ENCODE peak calls at places on chromosomes 12 and 14, in five cellular contexts. V is psoas muscle, A is EH, S is left ventricle myocardium inferior, H is HFF-Myc. P is an unnamed sample.

GRCh38 chr12:124466200-124467128 is 100.9 kb downstream of the NCOR2 start:
- DNase-seq in V (peak), A (peak), S (peak), H (no peak), P (peak)

GRCh38 chr12:128637616-128638606 is 185.8 kb downstream of the SLC15A4 start:
- DNase-seq in V (no peak), A (no peak), S (no peak), H (no peak), P (no peak)

GRCh38 chr12:114692558-114693531 is 8.9 kb upstream of the TBX3 start:
- DNase-seq in V (no peak), A (peak), S (no peak), H (no peak), P (no peak)

GRCh38 chr12:38386238-38386985 is 69.8 kb downstream of the ALG10B start:
- DNase-seq in V (no peak), A (no peak), S (no peak), H (no peak), P (no peak)

GRCh38 chr14:94392510-94392935 is 4.1 kb upstream of the SERPINA1 start:
- DNase-seq in V (no peak), A (peak), S (no peak), H (no peak), P (peak)

GRCh38 chr12:67710582-67710981 is 62.0 kb downstream of the DYRK2 start:
- DNase-seq in V (no peak), A (peak), S (no peak), H (peak), P (no peak)

GRCh38 chr12:68792952-68793351 is 15.0 kb upstream of the MDM2 start:
- DNase-seq in V (no peak), A (peak), S (no peak), H (no peak), P (peak)

GRCh38 chr14:78530078-78530477 is 359.9 kb downstream of the NRXN3 start:
- DNase-seq in V (no peak), A (peak), S (no peak), H (peak), P (no peak)

GRCh38 chr14:99211410-99211809 is 60.6 kb downstream of the BCL11B start:
- DNase-seq in V (no peak), A (no peak), S (no peak), H (no peak), P (no peak)

GRCh38 chr12:120584343-120585149 is 3.3 kb upstream of the POP5 start:
- DNase-seq in V (peak), A (peak), S (peak), H (no peak), P (peak)

GRCh38 chr12:119620490-119620889 is 26.9 kb downstream of the TMEM233 start:
- DNase-seq in V (no peak), A (no peak), S (no peak), H (no peak), P (no peak)

GRCh38 chr14:92914087-92914656 is 8.8 kb upstream of the CHGA start:
- DNase-seq in V (no peak), A (peak), S (no peak), H (no peak), P (peak)

GRCh38 chr12:121334513-121335343 is 17.5 kb downstream of the ANAPC5 start:
- DNase-seq in V (no peak), A (peak), S (no peak), H (peak), P (no peak)

GRCh38 chr12:67773896-67774295 is 125.4 kb downstream of the DYRK2 start:
- DNase-seq in V (no peak), A (peak), S (no peak), H (no peak), P (no peak)

GRCh38 chr12:7832059-7832696 is 40.5 kb downstream of the SLC2A14 start:
- DNase-seq in V (no peak), A (peak), S (no peak), H (peak), P (no peak)

GRCh38 chr14:52876311-52876710 is 74.5 kb downstream of the FERMT2 start:
- DNase-seq in V (no peak), A (peak), S (no peak), H (no peak), P (no peak)

GRCh38 chr12:85866929-85867776 is 6.9 kb upstream of the NTS start:
- DNase-seq in V (no peak), A (peak), S (no peak), H (peak), P (no peak)

GRCh38 chr14:104383088-104383805 is 196.3 kb upstream of the C14orf180 start:
- DNase-seq in V (peak), A (no peak), S (no peak), H (no peak), P (no peak)

GRCh38 chr12:27966870-27967269 is 5.7 kb downstream of the PTHLH start:
- DNase-seq in V (no peak), A (peak), S (no peak), H (peak), P (no peak)

GRCh38 chr12:120394483-120395367 is 25.8 kb upstream of the MSI1 start:
- DNase-seq in V (no peak), A (no peak), S (no peak), H (no peak), P (no peak)

GRCh38 chr12:32031109-32031508 is 71.9 kb downstream of the RESF1 start:
- DNase-seq in V (no peak), A (no peak), S (no peak), H (no peak), P (no peak)

GRCh38 chr14:35877276-35877675 is 51.1 kb downstream of the BRMS1L start:
- DNase-seq in V (no peak), A (no peak), S (no peak), H (no peak), P (no peak)